ENCODE peak calls at places on chromosomes 6 and 20, in ten cellular contexts. G is cardiac fibroblast, T is heart left ventricle, F is tibial artery, L is uterus, I is fibroblast of pulmonary artery, E is AG10803, X is pancreas, D is breast epithelium, Z is adrenal gland. R is an unnamed sample.

GRCh38 chr20:57810511-57811372 is 100.9 kb upstream of the PMEPA1 start:
- DNase-seq in G (no peak), T (no peak), F (no peak), L (no peak), I (no peak), E (no peak), X (no peak), D (no peak), Z (no peak), R (peak; percentile 48)

GRCh38 chr20:63846128-63846771 is 15.0 kb upstream of the ABHD16B start:
- DNase-seq in G (peak; percentile 68), T (peak; percentile 85), F (no peak), L (no peak), I (no peak), E (no peak), X (no peak), D (no peak), Z (peak; percentile 85), R (no peak)

GRCh38 chr6:3698021-3698420 is 53.5 kb downstream of the PXDC1 start:
- DNase-seq in G (peak; percentile 54), T (no peak), F (no peak), L (no peak), I (peak; percentile 60), E (peak; percentile 12), X (no peak), D (no peak), Z (no peak), R (no peak)

GRCh38 chr6:150685860-150686259 is 86.2 kb downstream of the PLEKHG1 start:
- DNase-seq in G (no peak), T (no peak), F (no peak), L (peak; percentile 28), I (peak; percentile 6), E (no peak), X (no peak), D (no peak), Z (no peak), R (peak; percentile 49)

GRCh38 chr6:53112404-53112803 is 36.2 kb downstream of the GCM1 start:
- DNase-seq in G (no peak), T (no peak), F (no peak), L (no peak), I (no peak), E (no peak), X (no peak), D (peak; percentile 61), Z (no peak), R (peak; percentile 49)

GRCh38 chr6:116511424-116512131 is at the start of gene CALHM5:
- DNase-seq in G (peak; percentile 93), T (peak; percentile 42), F (peak; percentile 55), L (peak; percentile 59), I (peak; percentile 96), E (peak; percentile 90), X (no peak), D (no peak), Z (peak; percentile 68), R (no peak)

GRCh38 chr6:83216806-83217205 is 23.6 kb downstream of the RWDD2A start:
- DNase-seq in G (no peak), T (no peak), F (no peak), L (no peak), I (no peak), E (no peak), X (no peak), D (no peak), Z (no peak), R (no peak)

GRCh38 chr6:133456439-133456838 is 215.3 kb downstream of the EYA4 start:
- DNase-seq in G (no peak), T (no peak), F (no peak), L (no peak), I (no peak), E (no peak), X (no peak), D (no peak), Z (no peak), R (no peak)

GRCh38 chr20:20365593-20365992 is 2.3 kb upstream of the INSM1 start:
- DNase-seq in G (no peak), T (no peak), F (no peak), L (no peak), I (no peak), E (no peak), X (no peak), D (no peak), Z (no peak), R (no peak)

GRCh38 chr20:20364747-20365558 is 3.0 kb upstream of the INSM1 start:
- DNase-seq in G (no peak), T (no peak), F (no peak), L (no peak), I (no peak), E (no peak), X (no peak), D (no peak), Z (no peak), R (no peak)

GRCh38 chr20:20362774-20363435 is 5.0 kb upstream of the INSM1 start:
- DNase-seq in G (no peak), T (no peak), F (no peak), L (no peak), I (no peak), E (no peak), X (no peak), D (no peak), Z (peak; percentile 67), R (no peak)

GRCh38 chr20:20363449-20364015 is 4.4 kb upstream of the INSM1 start:
- DNase-seq in G (no peak), T (no peak), F (no peak), L (no peak), I (no peak), E (no peak), X (no peak), D (no peak), Z (no peak), R (no peak)

DNA sequence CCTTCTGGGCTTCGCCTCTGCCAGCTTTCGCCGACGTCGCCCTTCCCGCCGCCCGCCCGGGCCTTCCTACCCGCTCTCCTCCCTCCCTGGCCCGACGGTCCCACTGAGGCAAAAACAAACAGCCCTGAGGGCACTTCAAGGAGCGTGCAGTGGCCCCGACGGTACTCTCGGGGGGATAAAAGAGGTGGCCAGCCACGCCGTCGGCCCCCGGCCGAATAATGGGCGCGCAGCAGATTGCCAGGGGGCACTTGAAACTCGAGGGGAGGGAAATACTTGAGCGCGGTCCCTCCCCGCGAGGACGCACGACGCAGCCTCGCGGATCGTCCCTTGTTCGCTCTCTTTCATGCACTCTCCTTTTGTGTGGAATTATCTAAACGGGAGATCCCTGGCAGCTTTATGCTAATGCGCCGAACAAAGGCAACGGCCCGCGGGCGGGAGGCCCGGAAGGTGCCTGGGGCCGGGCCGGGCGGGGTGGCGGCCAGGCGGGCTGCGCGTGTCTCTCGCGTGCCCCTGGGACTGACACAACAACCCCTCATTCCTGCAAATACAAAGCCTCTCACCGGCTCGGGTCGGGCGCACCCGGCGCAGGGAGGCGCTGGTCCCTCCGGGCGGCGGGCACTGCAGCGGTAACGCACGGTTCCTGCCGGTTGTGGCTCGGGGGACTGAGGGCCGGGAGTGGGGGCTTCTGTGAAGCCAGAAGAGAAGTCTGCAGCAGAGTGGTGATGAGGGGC is 3.7 kb upstream of the INSM1 start:
- DNase-seq in G (no peak), T (no peak), F (no peak), L (no peak), I (no peak), E (no peak), X (no peak), D (no peak), Z (no peak), R (no peak)
- H3K4me3 ChIP-seq in G (no peak overlapping the region), T (no peak overlapping the region), F (no peak overlapping the region), L (no peak overlapping the region), I (no peak overlapping the region), E (no peak overlapping the region), X (no peak overlapping the region), D (no peak overlapping the region), Z (no peak overlapping the region), R (no peak overlapping the region)

GRCh38 chr6:11222385-11223277 is 9.8 kb downstream of the NEDD9 start:
- DNase-seq in G (no peak), T (no peak), F (no peak), L (no peak), I (peak; percentile 10), E (no peak), X (no peak), D (no peak), Z (no peak), R (no peak)

GRCh38 chr6:11225990-11226389 is 6.5 kb downstream of the NEDD9 start:
- DNase-seq in G (no peak), T (no peak), F (no peak), L (no peak), I (peak; percentile 8), E (no peak), X (no peak), D (no peak), Z (no peak), R (no peak)

GRCh38 chr6:11224966-11225463 is 7.5 kb downstream of the NEDD9 start:
- DNase-seq in G (no peak), T (no peak), F (no peak), L (no peak), I (no peak), E (no peak), X (no peak), D (no peak), Z (no peak), R (no peak)

GRCh38 chr6:11223296-11223695 is 9.2 kb downstream of the NEDD9 start:
- DNase-seq in G (no peak), T (no peak), F (no peak), L (no peak), I (peak; percentile 18), E (no peak), X (no peak), D (peak; percentile 67), Z (no peak), R (no peak)

GRCh38 chr6:11224252-11224965 is 8.1 kb downstream of the NEDD9 start:
- DNase-seq in G (no peak), T (no peak), F (no peak), L (no peak), I (peak; percentile 51), E (no peak), X (no peak), D (no peak), Z (no peak), R (no peak)
- H3K4me3 ChIP-seq in G (no peak overlapping the region), T (peak overlapping the region; percentile 22), F (no peak overlapping the region), L (no peak overlapping the region), I (no peak overlapping the region), E (no peak overlapping the region), X (no peak overlapping the region), D (no peak overlapping the region), Z (no peak overlapping the region), R (no peak overlapping the region)

DNA sequence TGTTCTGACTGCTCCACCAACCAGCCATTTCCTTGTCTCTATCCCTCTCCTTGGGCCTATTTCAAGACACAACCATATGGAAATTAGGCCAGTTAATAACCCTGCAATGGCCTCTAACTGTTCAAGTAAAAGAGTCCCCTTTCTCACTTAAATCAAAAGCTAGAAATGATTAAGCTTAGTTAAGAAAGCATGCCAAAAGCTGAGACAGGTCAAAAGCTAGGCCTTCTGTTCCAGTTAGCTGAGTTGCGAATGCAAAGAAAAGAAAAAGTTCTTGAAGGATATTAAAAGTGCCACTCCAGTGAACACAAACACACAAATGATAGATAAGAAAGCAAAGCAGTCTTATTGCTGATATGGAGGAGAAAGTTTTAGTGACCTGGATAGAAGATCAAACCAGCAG is 22.5 kb downstream of the SERINC1 start:
- DNase-seq in G (no peak), T (no peak), F (no peak), L (no peak), I (no peak), E (no peak), X (no peak), D (no peak), Z (no peak), R (no peak)
- H3K4me3 ChIP-seq in G (no peak overlapping the region), T (no peak overlapping the region), F (no peak overlapping the region), L (no peak overlapping the region), I (no peak overlapping the region), E (no peak overlapping the region), X (no peak overlapping the region), D (no peak overlapping the region), Z (no peak overlapping the region), R (no peak overlapping the region)

DNA sequence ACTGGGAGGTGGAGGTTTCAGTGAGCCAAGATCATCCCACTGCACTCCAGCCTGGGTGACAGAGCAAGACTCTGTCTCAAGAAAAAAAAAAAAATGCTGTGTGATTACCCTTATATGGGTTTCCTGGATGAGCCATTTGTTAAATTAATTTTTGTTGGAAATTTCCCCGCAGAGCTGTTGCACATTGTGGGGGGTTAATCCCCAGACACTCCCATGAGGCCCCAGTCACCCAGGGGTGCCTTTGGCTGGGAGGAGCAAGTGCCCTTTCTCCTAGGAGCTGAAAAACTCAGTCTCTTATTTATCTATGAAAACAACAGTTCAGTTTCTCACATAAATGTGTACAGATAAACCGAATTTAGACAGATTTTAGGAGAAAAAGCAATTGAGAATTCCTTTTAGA is 4.7 kb upstream of the DEFB132 start:
- DNase-seq in G (no peak), T (no peak), F (no peak), L (no peak), I (no peak), E (no peak), X (no peak), D (no peak), Z (no peak), R (no peak)
- H3K4me3 ChIP-seq in G (no peak overlapping the region), T (no peak overlapping the region), F (no peak overlapping the region), L (no peak overlapping the region), I (no peak overlapping the region), E (no peak overlapping the region), X (no peak overlapping the region), D (no peak overlapping the region), Z (no peak overlapping the region), R (no peak overlapping the region)

R was measured in Peyer's patch.